ENCODE peak calls at places on chromosomes 13 and 19, in four cellular contexts. V is prostate gland, I is K562, A is HCT116. K is an unnamed sample.

GRCh38 chr19:49014870-49015255 is 2.0 kb downstream of the LHB start:
- DNase-seq in V (no peak), I (no peak), A (no peak), K (no peak)

GRCh38 chr19:7326105-7326877 is 22.4 kb upstream of the ARHGEF18 start:
- DNase-seq in V (no peak), I (peak), A (peak), K (peak)

GRCh38 chr19:7874080-7874856 is at the start of gene PRR36:
- DNase-seq in V (peak), I (no peak), A (no peak), K (peak)

GRCh38 chr19:19451429-19452240 is 46.2 kb downstream of the GATAD2A start:
- DNase-seq in V (no peak), I (no peak), A (no peak), K (no peak)

GRCh38 chr13:33369073-33369472 is 83.5 kb upstream of the STARD13 start:
- DNase-seq in V (no peak), I (no peak), A (no peak), K (no peak)

GRCh38 chr13:39789451-39789850 is 134.0 kb downstream of the COG6 start:
- DNase-seq in V (no peak), I (no peak), A (no peak), K (no peak)

GRCh38 chr19:44643605-44644390 is at the start of gene PVR:
- DNase-seq in V (peak), I (peak), A (no peak), K (peak)

GRCh38 chr13:113495494-113496251 is 5.2 kb upstream of the DCUN1D2 start:
- DNase-seq in V (no peak), I (no peak), A (no peak), K (peak)

GRCh38 chr13:20064128-20064527 is 96.7 kb downstream of the GJA3 start:
- DNase-seq in V (no peak), I (no peak), A (no peak), K (peak)

GRCh38 chr13:105937451-105937850 is 598.0 kb downstream of the EFNB2 start:
- DNase-seq in V (no peak), I (no peak), A (no peak), K (no peak)

GRCh38 chr13:27619711-27620376 is 485 bp downstream of the LNX2 start:
- DNase-seq in V (peak), I (peak), A (no peak), K (peak)

GRCh38 chr19:23116802-23117571 is at the start of gene ZNF730:
- DNase-seq in V (peak), I (peak), A (no peak), K (peak)
- TF ChIP-seq POLR2AphosphoS5 in V (no peak), I (no peak), A (no peak), K (no peak)

DNA sequence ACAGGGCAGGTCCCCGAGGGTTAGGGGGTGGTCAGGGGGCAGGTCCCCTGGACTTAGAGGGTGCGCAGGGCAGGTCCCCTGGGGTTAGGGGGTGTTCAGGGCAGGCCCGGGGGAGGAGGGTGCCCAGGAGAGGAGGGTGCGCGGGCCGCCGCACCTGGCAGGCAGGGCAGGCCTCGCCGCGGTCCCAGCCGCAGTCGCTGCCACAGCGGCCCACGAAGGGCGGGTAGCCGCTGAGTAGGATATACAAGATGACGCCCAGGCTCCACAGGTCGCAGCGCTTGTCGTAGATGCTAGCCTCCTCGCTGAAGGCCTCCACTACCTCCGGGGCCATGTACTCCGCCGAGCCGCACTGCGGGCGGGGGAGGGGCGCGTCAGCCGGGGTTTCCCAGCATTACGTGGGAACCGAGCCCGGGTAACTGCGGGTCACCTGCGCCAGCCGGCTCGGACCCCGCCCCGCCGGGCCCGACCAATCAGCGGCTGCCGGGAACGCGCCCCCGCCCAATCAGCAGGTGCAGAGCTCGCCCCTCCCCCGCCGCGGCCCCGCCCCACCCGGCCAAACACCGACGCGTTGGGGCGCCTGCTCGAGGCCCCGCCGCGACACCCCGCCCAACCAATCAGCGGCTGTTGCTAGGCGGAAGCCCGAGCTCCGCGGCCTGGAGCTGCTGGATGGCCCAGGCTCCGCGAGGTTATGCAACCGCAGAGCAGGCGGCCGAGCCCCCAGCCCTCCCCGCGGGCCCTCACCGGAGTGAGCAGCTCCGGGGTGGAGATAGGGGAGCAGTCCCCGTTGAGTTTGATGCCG is 9.2 kb downstream of the MKNK2 start:
- DNase-seq in V (peak), I (peak), A (peak), K (peak)
- TF ChIP-seq POLR2AphosphoS5 in V (peak), I (peak), A (peak), K (no peak)

GRCh38 chr13:46124531-46124966 is 19.7 kb upstream of the CPB2 start:
- DNase-seq in V (no peak), I (no peak), A (no peak), K (no peak)
- TF ChIP-seq POLR2AphosphoS5 in V (no peak), I (peak), A (no peak), K (no peak)

GRCh38 chr19:43465468-43466120 is at the start of gene LYPD3:
- DNase-seq in V (peak), I (no peak), A (peak), K (no peak)
- TF ChIP-seq POLR2AphosphoS5 in V (no peak), I (no peak), A (peak), K (no peak)

GRCh38 chr13:67833564-67833963 is 603.4 kb upstream of the PCDH9 start:
- DNase-seq in V (no peak), I (no peak), A (no peak), K (no peak)

GRCh38 chr13:67829641-67830040 is 599.5 kb upstream of the PCDH9 start:
- DNase-seq in V (no peak), I (no peak), A (no peak), K (no peak)

GRCh38 chr13:67827992-67828391 is 597.9 kb upstream of the PCDH9 start:
- DNase-seq in V (no peak), I (no peak), A (no peak), K (no peak)
- TF ChIP-seq POLR2AphosphoS5 in V (no peak), I (no peak), A (no peak), K (no peak)